ENCODE peak calls at places on chromosomes 2 and 18, in four cellular contexts. One of them, this sample, is unnamed.

GRCh38 chr2:210474776-210475175 is 1.8 kb downstream of the LANCL1 start:
- DNase-seq in fibroblast of lung: no peak
- DNase-seq in AG09309: no peak
- DNase-seq in astrocyte of the spinal cord: no peak
- DNase-seq in this sample: no peak

GRCh38 chr2:94986392-94986963 is 39.0 kb upstream of the MAL start:
- DNase-seq in fibroblast of lung: peak
- DNase-seq in AG09309: peak
- DNase-seq in astrocyte of the spinal cord: peak
- DNase-seq in this sample: peak

GRCh38 chr2:105788670-105789290 is 44.1 kb downstream of the NCK2 start:
- DNase-seq in fibroblast of lung: peak
- DNase-seq in AG09309: no peak
- DNase-seq in astrocyte of the spinal cord: no peak
- DNase-seq in this sample: no peak

GRCh38 chr18:75068682-75069435 is 140.1 kb downstream of the PTGR3 start:
- DNase-seq in fibroblast of lung: no peak
- DNase-seq in AG09309: no peak
- DNase-seq in astrocyte of the spinal cord: no peak
- DNase-seq in this sample: no peak

GRCh38 chr18:31371970-31372369 is 4.6 kb upstream of the DSG4 start:
- DNase-seq in fibroblast of lung: no peak
- DNase-seq in AG09309: no peak
- DNase-seq in astrocyte of the spinal cord: no peak
- DNase-seq in this sample: no peak

GRCh38 chr18:4074647-4075046 is 380.5 kb downstream of the DLGAP1 start:
- DNase-seq in fibroblast of lung: peak
- DNase-seq in AG09309: no peak
- DNase-seq in astrocyte of the spinal cord: no peak
- DNase-seq in this sample: peak

GRCh38 chr2:159938375-159938774 is 124.0 kb downstream of the PLA2R1 start:
- DNase-seq in fibroblast of lung: no peak
- DNase-seq in AG09309: no peak
- DNase-seq in astrocyte of the spinal cord: no peak
- DNase-seq in this sample: no peak

GRCh38 chr18:5895886-5896740 is 791 bp upstream of the TMEM200C start:
- DNase-seq in fibroblast of lung: peak
- DNase-seq in AG09309: no peak
- DNase-seq in astrocyte of the spinal cord: peak
- DNase-seq in this sample: no peak

GRCh38 chr2:53515435-53516332 is 251.9 kb upstream of the CHAC2 start:
- DNase-seq in fibroblast of lung: no peak
- DNase-seq in AG09309: no peak
- DNase-seq in astrocyte of the spinal cord: no peak
- DNase-seq in this sample: peak

GRCh38 chr18:74196220-74197119 is 48.1 kb downstream of the TIMM21 start:
- DNase-seq in fibroblast of lung: peak
- DNase-seq in AG09309: no peak
- DNase-seq in astrocyte of the spinal cord: peak
- DNase-seq in this sample: peak

GRCh38 chr2:241224068-241224850 is 35.8 kb downstream of the ANO7 start:
- DNase-seq in fibroblast of lung: peak
- DNase-seq in AG09309: no peak
- DNase-seq in astrocyte of the spinal cord: peak
- DNase-seq in this sample: peak

GRCh38 chr2:236828820-236829219 is 256.9 kb upstream of the COPS8 start:
- DNase-seq in fibroblast of lung: no peak
- DNase-seq in AG09309: no peak
- DNase-seq in astrocyte of the spinal cord: no peak
- DNase-seq in this sample: no peak

GRCh38 chr18:65983750-65984149 is 232.9 kb downstream of the CDH7 start:
- DNase-seq in fibroblast of lung: no peak
- DNase-seq in AG09309: no peak
- DNase-seq in astrocyte of the spinal cord: no peak
- DNase-seq in this sample: no peak

GRCh38 chr2:43217228-43218220 is 8.9 kb downstream of the ZFP36L2 start:
- DNase-seq in fibroblast of lung: no peak
- DNase-seq in AG09309: no peak
- DNase-seq in astrocyte of the spinal cord: peak
- DNase-seq in this sample: no peak

GRCh38 chr18:12159446-12159845 is 65.8 kb downstream of the ANKRD62 start:
- DNase-seq in fibroblast of lung: no peak
- DNase-seq in AG09309: peak
- DNase-seq in astrocyte of the spinal cord: peak
- DNase-seq in this sample: peak

GRCh38 chr2:140586379-140586778 is 1544.4 kb downstream of the LRP1B start:
- DNase-seq in fibroblast of lung: peak
- DNase-seq in AG09309: no peak
- DNase-seq in astrocyte of the spinal cord: no peak
- DNase-seq in this sample: peak

GRCh38 chr18:70376914-70377258 is 88.0 kb downstream of the SOCS6 start:
- DNase-seq in fibroblast of lung: no peak
- DNase-seq in AG09309: no peak
- DNase-seq in astrocyte of the spinal cord: no peak
- DNase-seq in this sample: no peak

GRCh38 chr2:232632904-232633412 is 446 bp upstream of the EFHD1 start:
- DNase-seq in fibroblast of lung: peak
- DNase-seq in AG09309: no peak
- DNase-seq in astrocyte of the spinal cord: peak
- DNase-seq in this sample: peak

GRCh38 chr18:40987581-40987980 is 967.5 kb upstream of the PIK3C3 start:
- DNase-seq in fibroblast of lung: no peak
- DNase-seq in AG09309: no peak
- DNase-seq in astrocyte of the spinal cord: no peak
- DNase-seq in this sample: no peak

GRCh38 chr2:101002562-101003277 is 631 bp downstream of the RPL31 start:
- DNase-seq in fibroblast of lung: peak
- DNase-seq in AG09309: no peak
- DNase-seq in astrocyte of the spinal cord: peak
- DNase-seq in this sample: peak

GRCh38 chr18:8431036-8431435 is 178.2 kb upstream of the RAB12 start:
- DNase-seq in fibroblast of lung: no peak
- DNase-seq in AG09309: no peak
- DNase-seq in astrocyte of the spinal cord: no peak
- DNase-seq in this sample: no peak

GRCh38 chr2:128552806-128553551 is 234.3 kb upstream of the HS6ST1 start:
- DNase-seq in fibroblast of lung: peak
- DNase-seq in AG09309: no peak
- DNase-seq in astrocyte of the spinal cord: no peak
- DNase-seq in this sample: peak

GRCh38 chr2:40668435-40668834 is 216.5 kb upstream of the SLC8A1 start:
- DNase-seq in fibroblast of lung: peak
- DNase-seq in AG09309: peak
- DNase-seq in astrocyte of the spinal cord: no peak
- DNase-seq in this sample: peak

GRCh38 chr2:45812039-45812500 is 160.6 kb downstream of the PRKCE start:
- DNase-seq in fibroblast of lung: peak
- DNase-seq in AG09309: peak
- DNase-seq in astrocyte of the spinal cord: peak
- DNase-seq in this sample: peak

GRCh38 chr2:239267411-239267941 is 133.3 kb downstream of the HDAC4 start:
- DNase-seq in fibroblast of lung: peak
- DNase-seq in AG09309: peak
- DNase-seq in astrocyte of the spinal cord: peak
- DNase-seq in this sample: peak

GRCh38 chr18:11591957-11592356 is 17.4 kb upstream of the SLC35G4 start:
- DNase-seq in fibroblast of lung: no peak
- DNase-seq in AG09309: no peak
- DNase-seq in astrocyte of the spinal cord: no peak
- DNase-seq in this sample: no peak

GRCh38 chr18:7941533-7941932 is 374.4 kb downstream of the PTPRM start:
- DNase-seq in fibroblast of lung: no peak
- DNase-seq in AG09309: no peak
- DNase-seq in astrocyte of the spinal cord: no peak
- DNase-seq in this sample: no peak

GRCh38 chr18:78717051-78717765 is 262.4 kb upstream of the SALL3 start:
- DNase-seq in fibroblast of lung: no peak
- DNase-seq in AG09309: no peak
- DNase-seq in astrocyte of the spinal cord: no peak
- DNase-seq in this sample: no peak

GRCh38 chr2:20034821-20035220 is 16.6 kb downstream of the LAPTM4A start:
- DNase-seq in fibroblast of lung: no peak
- DNase-seq in AG09309: no peak
- DNase-seq in astrocyte of the spinal cord: no peak
- DNase-seq in this sample: no peak

GRCh38 chr2:226970362-226970761 is 134.5 kb downstream of the RHBDD1 start:
- DNase-seq in fibroblast of lung: no peak
- DNase-seq in AG09309: no peak
- DNase-seq in astrocyte of the spinal cord: no peak
- DNase-seq in this sample: no peak

GRCh38 chr2:202023198-202023903 is 10.3 kb upstream of the FZD7 start:
- DNase-seq in fibroblast of lung: no peak
- DNase-seq in AG09309: no peak
- DNase-seq in astrocyte of the spinal cord: no peak
- DNase-seq in this sample: no peak

GRCh38 chr2:100130595-100131391 is 11.6 kb downstream of the AFF3 start:
- DNase-seq in fibroblast of lung: no peak
- DNase-seq in AG09309: no peak
- DNase-seq in astrocyte of the spinal cord: no peak
- DNase-seq in this sample: no peak

GRCh38 chr2:172039011-172039704 is 39.4 kb downstream of the METAP1D start:
- DNase-seq in fibroblast of lung: no peak
- DNase-seq in AG09309: no peak
- DNase-seq in astrocyte of the spinal cord: no peak
- DNase-seq in this sample: no peak

GRCh38 chr2:3864943-3865664 is 161.7 kb downstream of the DCDC2C start:
- DNase-seq in fibroblast of lung: no peak
- DNase-seq in AG09309: no peak
- DNase-seq in astrocyte of the spinal cord: no peak
- DNase-seq in this sample: no peak
- H3K4me3 ChIP-seq in fibroblast of lung: no peak
- H3K4me3 ChIP-seq in AG09309: no peak
- H3K4me3 ChIP-seq in astrocyte of the spinal cord: no peak
- H3K4me3 ChIP-seq in this sample: no peak

GRCh38 chr2:218276986-218277755 is 6.9 kb downstream of the PNKD start:
- DNase-seq in fibroblast of lung: no peak
- DNase-seq in AG09309: no peak
- DNase-seq in astrocyte of the spinal cord: no peak
- DNase-seq in this sample: no peak
- TF ChIP-seq CTCF in fibroblast of lung: no peak
- TF ChIP-seq CTCF in AG09309: peak
- TF ChIP-seq CTCF in astrocyte of the spinal cord: no peak
- TF ChIP-seq CTCF in this sample: peak

GRCh38 chr2:152493417-152493816 is 158.4 kb downstream of the FMNL2 start:
- DNase-seq in fibroblast of lung: no peak
- DNase-seq in AG09309: no peak
- DNase-seq in astrocyte of the spinal cord: no peak
- DNase-seq in this sample: no peak
- H3K4me3 ChIP-seq in fibroblast of lung: no peak
- H3K4me3 ChIP-seq in AG09309: no peak
- H3K4me3 ChIP-seq in astrocyte of the spinal cord: no peak
- H3K4me3 ChIP-seq in this sample: no peak

GRCh38 chr2:69163109-69163508 is 150.1 kb downstream of the ANTXR1 start:
- DNase-seq in fibroblast of lung: peak
- DNase-seq in AG09309: peak
- DNase-seq in astrocyte of the spinal cord: peak
- DNase-seq in this sample: peak

GRCh38 chr2:69156624-69157023 is 143.6 kb downstream of the ANTXR1 start:
- DNase-seq in fibroblast of lung: no peak
- DNase-seq in AG09309: no peak
- DNase-seq in astrocyte of the spinal cord: no peak
- DNase-seq in this sample: no peak

GRCh38 chr2:69157441-69157840 is 144.5 kb downstream of the ANTXR1 start:
- DNase-seq in fibroblast of lung: no peak
- DNase-seq in AG09309: no peak
- DNase-seq in astrocyte of the spinal cord: no peak
- DNase-seq in this sample: no peak

GRCh38 chr2:69162121-69162520 is 149.1 kb downstream of the ANTXR1 start:
- DNase-seq in fibroblast of lung: no peak
- DNase-seq in AG09309: no peak
- DNase-seq in astrocyte of the spinal cord: no peak
- DNase-seq in this sample: no peak

GRCh38 chr2:69159988-69160387 is 147.0 kb downstream of the ANTXR1 start:
- DNase-seq in fibroblast of lung: no peak
- DNase-seq in AG09309: no peak
- DNase-seq in astrocyte of the spinal cord: no peak
- DNase-seq in this sample: peak
- TF ChIP-seq CTCF in fibroblast of lung: no peak
- TF ChIP-seq CTCF in AG09309: no peak
- TF ChIP-seq CTCF in astrocyte of the spinal cord: no peak
- TF ChIP-seq CTCF in this sample: no peak

DNA sequence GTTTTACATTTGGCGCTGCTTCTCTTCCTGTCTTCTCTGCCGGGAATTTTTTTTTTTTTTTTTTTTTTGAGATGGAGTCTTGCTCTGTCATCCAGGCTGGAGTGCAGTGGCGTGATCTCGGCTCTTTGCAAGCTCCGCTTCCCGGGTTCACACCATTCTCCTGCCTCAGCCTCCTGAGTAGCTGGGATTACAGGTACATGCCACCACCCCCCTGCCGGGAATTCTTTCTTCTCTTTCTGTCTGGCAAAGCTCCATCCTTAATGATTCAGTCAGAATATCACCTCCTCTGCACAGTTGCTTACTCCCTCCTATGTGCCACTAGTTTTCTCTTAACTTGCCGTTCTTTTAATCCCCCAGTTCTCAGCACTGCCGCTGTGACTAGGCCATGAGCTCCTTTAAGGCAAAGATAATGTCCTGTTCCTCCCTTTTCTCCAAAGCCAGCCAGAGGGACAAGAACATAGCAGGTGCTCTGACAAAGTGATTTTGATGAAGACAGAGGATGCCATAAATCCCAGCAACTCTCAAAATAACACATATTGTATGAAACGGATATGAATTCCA is 112.1 kb upstream of the LRATD1 start:
- DNase-seq in fibroblast of lung: no peak
- DNase-seq in AG09309: no peak
- DNase-seq in astrocyte of the spinal cord: no peak
- DNase-seq in this sample: no peak
- H3K4me3 ChIP-seq in fibroblast of lung: no peak
- H3K4me3 ChIP-seq in AG09309: no peak
- H3K4me3 ChIP-seq in astrocyte of the spinal cord: no peak
- H3K4me3 ChIP-seq in this sample: no peak

DNA sequence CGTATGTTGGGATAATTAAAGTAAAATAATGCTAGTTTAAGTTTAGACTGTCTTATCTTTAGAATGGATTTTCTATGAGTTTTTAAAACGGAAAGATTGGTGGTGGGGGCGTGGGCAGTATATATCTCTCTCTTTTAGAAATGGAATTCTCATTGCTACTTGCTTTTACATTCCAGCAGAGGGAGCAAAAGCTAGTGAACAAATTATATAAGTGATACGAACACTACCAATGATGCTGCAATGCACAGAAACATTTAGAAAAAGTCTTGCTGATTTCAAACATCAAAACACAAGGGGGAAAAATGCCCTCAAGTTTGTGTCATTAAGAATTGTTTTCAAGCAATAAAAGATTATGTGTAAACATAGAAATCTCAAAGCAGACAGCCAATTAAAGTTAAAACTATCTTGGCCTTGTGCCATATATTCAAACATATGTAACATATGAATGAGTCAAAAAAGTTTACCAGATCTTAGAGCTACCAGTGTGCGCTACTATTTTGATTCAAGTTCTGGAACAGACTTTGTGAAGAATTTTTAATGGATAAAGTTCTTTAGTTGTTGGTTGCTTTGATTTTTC is 296.3 kb upstream of the KCNJ3 start:
- DNase-seq in fibroblast of lung: peak
- DNase-seq in AG09309: no peak
- DNase-seq in astrocyte of the spinal cord: peak
- DNase-seq in this sample: peak
- TF ChIP-seq CTCF in fibroblast of lung: peak
- TF ChIP-seq CTCF in AG09309: peak
- TF ChIP-seq CTCF in astrocyte of the spinal cord: peak
- TF ChIP-seq CTCF in this sample: peak